ENCODE peak calls at places on chromosomes 4 and X, in eight cellular contexts. C is ovary, V is A673, W is pancreas, O is BJ, K is body of pancreas, E is sigmoid colon, P is heart right ventricle. I is an unnamed sample. For H3K27me3, the result is how much of the 10 kb centered on the place peaks cover.

GRCh38 chr4:99679204-99679603 is 21.6 kb upstream of the C4orf54 start:
- DNase-seq in C (peak), V (peak), W (no peak), O (no peak), K (peak), E (no peak), P (peak), I (no peak)

GRCh38 chr4:127335732-127336131 is 297.0 kb upstream of the INTU start:
- DNase-seq in C (no peak), V (no peak), W (no peak), O (no peak), K (no peak), E (no peak), P (no peak), I (no peak)

GRCh38 chrX:9352683-9353430 is 112.0 kb upstream of the TBL1X start:
- DNase-seq in C (no peak), V (no peak), W (no peak), O (no peak), K (no peak), E (no peak), P (no peak), I (peak)

GRCh38 chr4:71214578-71214977 is 124.2 kb upstream of the SLC4A4 start:
- DNase-seq in C (no peak), V (no peak), W (no peak), O (no peak), K (no peak), E (no peak), P (no peak), I (no peak)

GRCh38 chr4:3256230-3257124 is 7.5 kb downstream of the MSANTD1 start:
- DNase-seq in C (no peak), V (no peak), W (no peak), O (no peak), K (no peak), E (peak), P (no peak), I (no peak)

GRCh38 chr4:133146574-133147198 is 2.4 kb upstream of the PCDH10 start:
- DNase-seq in C (no peak), V (peak), W (no peak), O (no peak), K (peak), E (peak), P (no peak), I (no peak)

GRCh38 chrX:85927740-85928139 is 119.6 kb downstream of the CHM start:
- DNase-seq in C (no peak), V (no peak), W (no peak), O (no peak), K (no peak), E (no peak), P (no peak), I (no peak)

GRCh38 chrX:70088791-70089190 is 26.5 kb downstream of the OTUD6A start:
- DNase-seq in C (no peak), V (no peak), W (no peak), O (no peak), K (no peak), E (no peak), P (no peak), I (no peak)

GRCh38 chrX:110146521-110146920 is 143.6 kb downstream of the TMEM164 start:
- DNase-seq in C (peak), V (peak), W (no peak), O (no peak), K (peak), E (no peak), P (peak), I (no peak)

GRCh38 chrX:44890247-44890646 is 17.3 kb downstream of the KDM6A start:
- DNase-seq in C (no peak), V (peak), W (no peak), O (no peak), K (no peak), E (no peak), P (no peak), I (no peak)

GRCh38 chr4:69832326-69833030 is 27.5 kb downstream of the SULT1E1 start:
- DNase-seq in C (no peak), V (no peak), W (peak), O (no peak), K (no peak), E (no peak), P (no peak), I (no peak)

GRCh38 chr4:47315346-47315745 is 148.2 kb downstream of the COMMD8 start:
- DNase-seq in C (no peak), V (peak), W (no peak), O (no peak), K (no peak), E (no peak), P (no peak), I (no peak)

GRCh38 chrX:71067727-71068051 is 445 bp downstream of the SNX12 start:
- DNase-seq in C (no peak), V (peak), W (no peak), O (no peak), K (no peak), E (no peak), P (no peak), I (no peak)

GRCh38 chrX:150683536-150684146 is 9.6 kb upstream of the MTMR1 start:
- DNase-seq in C (no peak), V (peak), W (no peak), O (no peak), K (no peak), E (no peak), P (no peak), I (no peak)

GRCh38 chr4:89303177-89303576 is 4.4 kb downstream of the GPRIN3 start:
- DNase-seq in C (no peak), V (no peak), W (no peak), O (no peak), K (peak), E (no peak), P (peak), I (no peak)

GRCh38 chr4:168183717-168184571 is 91.6 kb downstream of the ANXA10 start:
- DNase-seq in C (no peak), V (peak), W (no peak), O (no peak), K (no peak), E (no peak), P (no peak), I (no peak)

GRCh38 chr4:102047616-102048015 is 257.1 kb downstream of the BANK1 start:
- DNase-seq in C (no peak), V (no peak), W (no peak), O (no peak), K (no peak), E (no peak), P (no peak), I (no peak)

GRCh38 chr4:70895405-70895804 is 6.8 kb upstream of the MOB1B start:
- DNase-seq in C (no peak), V (no peak), W (no peak), O (no peak), K (no peak), E (no peak), P (peak), I (no peak)

GRCh38 chr4:18722748-18723191 is 701.2 kb upstream of the LCORL start:
- DNase-seq in C (no peak), V (peak), W (no peak), O (no peak), K (no peak), E (peak), P (no peak), I (no peak)

GRCh38 chr4:88033309-88033708 is 25.9 kb downstream of the PKD2 start:
- DNase-seq in C (no peak), V (peak), W (no peak), O (no peak), K (peak), E (no peak), P (peak), I (no peak)

GRCh38 chr4:104451573-104451972 is 43.1 kb downstream of the CXXC4 start:
- DNase-seq in C (no peak), V (peak), W (no peak), O (no peak), K (no peak), E (no peak), P (no peak), I (no peak)

GRCh38 chrX:155745792-155746191 is 133.0 kb upstream of the TMLHE start:
- DNase-seq in C (peak), V (peak), W (no peak), O (no peak), K (peak), E (no peak), P (peak), I (peak)

GRCh38 chr4:83109480-83110221 is 4.9 kb downstream of the PLAC8 start:
- DNase-seq in C (peak), V (peak), W (peak), O (no peak), K (peak), E (peak), P (no peak), I (no peak)

GRCh38 chr4:128907966-128908365 is 98.5 kb downstream of the JADE1 start:
- DNase-seq in C (no peak), V (no peak), W (no peak), O (no peak), K (no peak), E (no peak), P (no peak), I (no peak)

GRCh38 chrX:65300104-65300809 is 234.3 kb downstream of the LAS1L start:
- DNase-seq in C (no peak), V (no peak), W (no peak), O (no peak), K (no peak), E (no peak), P (no peak), I (no peak)

GRCh38 chr4:152408514-152409327 is 127.2 kb downstream of the FBXW7 start:
- DNase-seq in C (no peak), V (peak), W (no peak), O (no peak), K (no peak), E (no peak), P (no peak), I (no peak)

GRCh38 chr4:11428161-11428700 is 463 bp downstream of the HS3ST1 start:
- DNase-seq in C (no peak), V (no peak), W (no peak), O (no peak), K (no peak), E (no peak), P (no peak), I (no peak)

GRCh38 chr4:158253350-158253980 is 43.2 kb downstream of the TMEM144 start:
- DNase-seq in C (peak), V (peak), W (no peak), O (peak), K (peak), E (no peak), P (peak), I (no peak)

GRCh38 chr4:124420166-124420695 is 292.3 kb downstream of the ANKRD50 start:
- DNase-seq in C (no peak), V (no peak), W (no peak), O (no peak), K (no peak), E (no peak), P (no peak), I (no peak)

GRCh38 chrX:9257718-9258117 is 207.1 kb upstream of the TBL1X start:
- DNase-seq in C (no peak), V (no peak), W (no peak), O (no peak), K (no peak), E (no peak), P (no peak), I (no peak)

GRCh38 chrX:109927663-109928273 is 75.1 kb upstream of the TMEM164 start:
- DNase-seq in C (no peak), V (no peak), W (no peak), O (no peak), K (no peak), E (no peak), P (peak), I (no peak)

GRCh38 chrX:136328933-136329332 is 28.2 kb downstream of the ADGRG4 start:
- DNase-seq in C (no peak), V (no peak), W (no peak), O (no peak), K (no peak), E (no peak), P (no peak), I (no peak)

GRCh38 chr4:58723954-58724353 is 1613.8 kb upstream of the IGFBP7 start:
- DNase-seq in C (no peak), V (no peak), W (no peak), O (no peak), K (no peak), E (no peak), P (no peak), I (no peak)

GRCh38 chr4:155405059-155405458 is 28.3 kb upstream of the MAP9 start:
- DNase-seq in C (no peak), V (no peak), W (no peak), O (no peak), K (no peak), E (no peak), P (no peak), I (no peak)

GRCh38 chr4:188297873-188298272 is 158.6 kb downstream of the TRIML1 start:
- DNase-seq in C (no peak), V (no peak), W (no peak), O (no peak), K (no peak), E (no peak), P (no peak), I (no peak)

GRCh38 chr4:148435654-148436406 is 6.4 kb downstream of the NR3C2 start:
- DNase-seq in C (no peak), V (no peak), W (peak), O (no peak), K (no peak), E (no peak), P (peak), I (no peak)
- H3K27me3 ChIP-seq in C (under half), V (under half), W (under half), O (under half), K (under half), E (under half), P (under half), I (under half)

GRCh38 chr4:54104907-54105306 is 4.9 kb downstream of the GSX2 start:
- DNase-seq in C (no peak), V (no peak), W (no peak), O (no peak), K (no peak), E (no peak), P (no peak), I (no peak)

GRCh38 chr4:54101190-54102041 is 1.5 kb downstream of the GSX2 start:
- DNase-seq in C (no peak), V (no peak), W (no peak), O (no peak), K (no peak), E (no peak), P (no peak), I (no peak)

GRCh38 chr4:54100607-54101189 is 735 bp downstream of the GSX2 start:
- DNase-seq in C (no peak), V (no peak), W (no peak), O (no peak), K (no peak), E (no peak), P (no peak), I (no peak)

GRCh38 chr4:54103190-54103574 is 3.2 kb downstream of the GSX2 start:
- DNase-seq in C (no peak), V (no peak), W (no peak), O (no peak), K (no peak), E (no peak), P (no peak), I (no peak)

DNA sequence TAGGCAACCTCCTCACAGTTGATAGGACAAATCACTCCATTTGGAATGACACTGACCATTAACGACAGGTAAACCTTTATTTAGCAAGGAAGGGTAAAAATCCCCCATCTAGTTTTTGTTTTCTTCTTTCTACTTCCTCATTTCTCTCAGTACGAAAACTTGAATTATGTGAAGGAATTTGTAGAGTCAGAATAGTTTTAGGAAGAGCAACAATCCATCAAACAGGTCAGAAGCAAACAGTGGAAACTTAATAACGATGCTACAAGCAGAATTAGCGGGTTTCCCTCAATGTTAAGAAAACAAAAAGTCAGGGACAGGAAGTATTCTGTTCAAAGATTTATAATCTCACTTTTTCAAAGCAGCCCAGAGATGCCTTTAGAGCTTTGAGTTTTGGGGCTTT is 2.8 kb downstream of the GSX2 start:
- DNase-seq in C (no peak), V (no peak), W (no peak), O (no peak), K (no peak), E (no peak), P (no peak), I (no peak)
- H3K27me3 ChIP-seq in C (under half), V (half or more), W (under half), O (under half), K (under half), E (under half), P (under half), I (under half)

GRCh38 chr4:84502333-84502954 is 3.4 kb upstream of the NKX6-1 start:
- DNase-seq in C (no peak), V (no peak), W (no peak), O (no peak), K (no peak), E (no peak), P (no peak), I (no peak)

GRCh38 chr4:84502955-84503373 is 3.9 kb upstream of the NKX6-1 start:
- DNase-seq in C (no peak), V (no peak), W (no peak), O (no peak), K (no peak), E (no peak), P (no peak), I (no peak)

GRCh38 chr4:84501721-84502267 is 2.7 kb upstream of the NKX6-1 start:
- DNase-seq in C (no peak), V (no peak), W (no peak), O (no peak), K (no peak), E (no peak), P (no peak), I (no peak)

GRCh38 chr4:84504821-84505220 is 5.7 kb upstream of the NKX6-1 start:
- DNase-seq in C (no peak), V (no peak), W (no peak), O (no peak), K (no peak), E (no peak), P (no peak), I (no peak)

GRCh38 chr4:84503495-84504437 is 4.7 kb upstream of the NKX6-1 start:
- DNase-seq in C (no peak), V (peak), W (no peak), O (no peak), K (peak), E (no peak), P (peak), I (no peak)
- H3K27me3 ChIP-seq in C (under half), V (under half), W (under half), O (under half), K (under half), E (half or more), P (under half), I (half or more)

DNA sequence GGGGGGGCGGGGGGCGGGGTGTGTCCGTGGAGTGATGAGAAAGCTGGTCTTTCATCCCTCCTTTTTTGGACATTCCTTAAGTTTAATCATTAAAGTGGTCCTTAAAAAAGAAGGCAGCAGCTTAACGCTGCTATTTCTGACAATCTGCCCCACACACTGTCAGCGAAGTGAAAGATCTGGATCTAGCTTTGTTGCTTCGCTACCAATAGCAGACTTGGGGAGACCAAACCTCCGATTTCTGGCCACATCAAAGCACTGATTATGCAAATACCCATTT is 5.9 kb downstream of the NEUROG2 start:
- DNase-seq in C (no peak), V (no peak), W (no peak), O (no peak), K (no peak), E (no peak), P (no peak), I (no peak)
- H3K27me3 ChIP-seq in C (under half), V (half or more), W (under half), O (half or more), K (under half), E (half or more), P (under half), I (half or more)

DNA sequence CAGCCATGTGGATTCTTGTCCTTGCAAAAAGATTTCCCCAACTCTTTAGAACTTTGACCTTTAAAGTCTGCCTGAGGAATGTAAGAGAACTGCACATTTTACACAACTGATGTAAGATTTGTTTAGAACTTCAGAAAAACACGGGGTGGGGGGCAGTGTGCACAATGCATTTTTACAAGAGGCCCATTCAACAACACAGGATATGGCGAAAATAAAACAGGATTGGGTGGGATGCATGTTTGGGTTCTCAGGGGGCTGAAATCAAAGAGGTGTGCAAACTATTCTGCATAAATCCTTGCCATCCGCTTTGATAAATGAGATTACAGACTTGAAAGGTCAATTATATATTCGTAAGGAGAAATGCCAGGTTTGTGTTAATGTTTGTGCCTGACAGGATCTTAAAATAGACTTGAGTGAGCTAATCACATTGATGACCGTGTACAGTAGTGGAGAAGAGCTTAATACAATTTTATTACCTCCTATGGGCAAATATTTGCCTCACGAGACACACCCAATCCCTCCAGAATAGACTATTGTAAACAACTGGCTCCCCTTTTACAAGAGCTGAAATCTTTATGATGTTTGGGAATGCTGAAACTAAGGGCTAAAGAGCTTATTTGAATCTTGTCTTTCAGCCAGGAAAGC is 184.1 kb upstream of the LEF1 start:
- DNase-seq in C (no peak), V (no peak), W (no peak), O (no peak), K (no peak), E (no peak), P (no peak), I (no peak)
- H3K27me3 ChIP-seq in C (under half), V (under half), W (under half), O (under half), K (under half), E (under half), P (under half), I (under half)

GRCh38 chrX:107658660-107659059 is 30.4 kb downstream of the PRPS1 start:
- DNase-seq in C (no peak), V (no peak), W (no peak), O (no peak), K (no peak), E (no peak), P (no peak), I (no peak)

GRCh38 chrX:107662824-107663223 is 34.5 kb downstream of the PRPS1 start:
- DNase-seq in C (no peak), V (no peak), W (no peak), O (no peak), K (no peak), E (no peak), P (no peak), I (no peak)

GRCh38 chrX:107656965-107657364 is 28.7 kb downstream of the PRPS1 start:
- DNase-seq in C (no peak), V (no peak), W (no peak), O (no peak), K (no peak), E (no peak), P (no peak), I (no peak)

GRCh38 chrX:107659768-107660167 is 31.5 kb downstream of the PRPS1 start:
- DNase-seq in C (no peak), V (peak), W (no peak), O (no peak), K (no peak), E (no peak), P (no peak), I (no peak)

GRCh38 chrX:107659286-107659685 is 31.0 kb downstream of the PRPS1 start:
- DNase-seq in C (no peak), V (no peak), W (no peak), O (no peak), K (no peak), E (no peak), P (no peak), I (no peak)
- H3K27me3 ChIP-seq in C (under half), V (under half), W (under half), O (under half), K (under half), E (under half), P (under half), I (under half)

GRCh38 chr4:8858925-8859210 is 12.8 kb downstream of the HMX1 start:
- DNase-seq in C (no peak), V (no peak), W (no peak), O (no peak), K (no peak), E (no peak), P (no peak), I (no peak)
- H3K27me3 ChIP-seq in C (under half), V (half or more), W (under half), O (half or more), K (under half), E (under half), P (half or more), I (half or more)

GRCh38 chr4:1567808-1568581 is 116.1 kb downstream of the FAM53A start:
- DNase-seq in C (no peak), V (peak), W (peak), O (no peak), K (no peak), E (peak), P (no peak), I (no peak)
- H3K27me3 ChIP-seq in C (under half), V (under half), W (under half), O (under half), K (under half), E (under half), P (under half), I (under half)